ENCODE peak calls at places on chromosomes 12 and 14, in eight cellular contexts. One of them, this sample, is unnamed.

GRCh38 chr12:120265203-120265482 is 387 bp downstream of the PXN start:
- ATAC-seq in activated CD4-positive, alpha-beta T cell treated with anti-CD3 and anti-CD28 coated beads for 36 hours: no peak
- ATAC-seq in left cardiac atrium: no peak
- ATAC-seq in activated B cell treated with CpG ODN at 0.5 μM for 24 hours: no peak
- ATAC-seq in activated CD8-positive, alpha-beta memory T cell treated with anti-CD3 and anti-CD28 coated beads, Interleukin-2, amount 10 ng/mL, durations not matched to agents 7 days and 5 days: no peak
- ATAC-seq in right cardiac atrium: no peak
- ATAC-seq in T-helper 17 cell: no peak
- ATAC-seq in A549: no peak
- ATAC-seq in this sample: no peak

GRCh38 chr14:66359500-66359899 is 126.7 kb upstream of the CCDC196 start:
- ATAC-seq in activated CD4-positive, alpha-beta T cell treated with anti-CD3 and anti-CD28 coated beads for 36 hours: no peak
- ATAC-seq in left cardiac atrium: no peak
- ATAC-seq in activated B cell treated with CpG ODN at 0.5 μM for 24 hours: no peak
- ATAC-seq in activated CD8-positive, alpha-beta memory T cell treated with anti-CD3 and anti-CD28 coated beads, Interleukin-2, amount 10 ng/mL, durations not matched to agents 7 days and 5 days: no peak
- ATAC-seq in right cardiac atrium: no peak
- ATAC-seq in T-helper 17 cell: no peak
- ATAC-seq in A549: no peak
- ATAC-seq in this sample: peak; percentile 61

GRCh38 chr12:92136883-92137582 is 8.6 kb downstream of the BTG1 start:
- ATAC-seq in activated CD4-positive, alpha-beta T cell treated with anti-CD3 and anti-CD28 coated beads for 36 hours: peak; percentile 47
- ATAC-seq in left cardiac atrium: peak; percentile 25
- ATAC-seq in activated B cell treated with CpG ODN at 0.5 μM for 24 hours: no peak
- ATAC-seq in activated CD8-positive, alpha-beta memory T cell treated with anti-CD3 and anti-CD28 coated beads, Interleukin-2, amount 10 ng/mL, durations not matched to agents 7 days and 5 days: peak; percentile 34
- ATAC-seq in right cardiac atrium: no peak
- ATAC-seq in T-helper 17 cell: peak; percentile 2
- ATAC-seq in A549: peak; percentile 43
- ATAC-seq in this sample: peak; percentile 62

GRCh38 chr12:27185234-27186045 is 58.6 kb upstream of the STK38L start:
- ATAC-seq in activated CD4-positive, alpha-beta T cell treated with anti-CD3 and anti-CD28 coated beads for 36 hours: peak; percentile 89
- ATAC-seq in left cardiac atrium: peak; percentile 76
- ATAC-seq in activated B cell treated with CpG ODN at 0.5 μM for 24 hours: no peak
- ATAC-seq in activated CD8-positive, alpha-beta memory T cell treated with anti-CD3 and anti-CD28 coated beads, Interleukin-2, amount 10 ng/mL, durations not matched to agents 7 days and 5 days: peak; percentile 92
- ATAC-seq in right cardiac atrium: peak; percentile 57
- ATAC-seq in T-helper 17 cell: peak; percentile 96
- ATAC-seq in A549: no peak
- ATAC-seq in this sample: peak; percentile 60

GRCh38 chr12:57522887-57523705 is 472 bp downstream of the MBD6 start:
- ATAC-seq in activated CD4-positive, alpha-beta T cell treated with anti-CD3 and anti-CD28 coated beads for 36 hours: no peak
- ATAC-seq in left cardiac atrium: peak; percentile 2
- ATAC-seq in activated B cell treated with CpG ODN at 0.5 μM for 24 hours: no peak
- ATAC-seq in activated CD8-positive, alpha-beta memory T cell treated with anti-CD3 and anti-CD28 coated beads, Interleukin-2, amount 10 ng/mL, durations not matched to agents 7 days and 5 days: no peak
- ATAC-seq in right cardiac atrium: no peak
- ATAC-seq in T-helper 17 cell: no peak
- ATAC-seq in A549: peak; percentile 0
- ATAC-seq in this sample: no peak

GRCh38 chr12:106573239-106573638 is 9.6 kb upstream of the RFX4 start:
- ATAC-seq in activated CD4-positive, alpha-beta T cell treated with anti-CD3 and anti-CD28 coated beads for 36 hours: no peak
- ATAC-seq in left cardiac atrium: no peak
- ATAC-seq in activated B cell treated with CpG ODN at 0.5 μM for 24 hours: no peak
- ATAC-seq in activated CD8-positive, alpha-beta memory T cell treated with anti-CD3 and anti-CD28 coated beads, Interleukin-2, amount 10 ng/mL, durations not matched to agents 7 days and 5 days: no peak
- ATAC-seq in right cardiac atrium: no peak
- ATAC-seq in T-helper 17 cell: no peak
- ATAC-seq in A549: no peak
- ATAC-seq in this sample: no peak

GRCh38 chr12:53120685-53121525 is 17.6 kb downstream of the SOAT2 start:
- ATAC-seq in activated CD4-positive, alpha-beta T cell treated with anti-CD3 and anti-CD28 coated beads for 36 hours: no peak
- ATAC-seq in left cardiac atrium: no peak
- ATAC-seq in activated B cell treated with CpG ODN at 0.5 μM for 24 hours: no peak
- ATAC-seq in activated CD8-positive, alpha-beta memory T cell treated with anti-CD3 and anti-CD28 coated beads, Interleukin-2, amount 10 ng/mL, durations not matched to agents 7 days and 5 days: no peak
- ATAC-seq in right cardiac atrium: no peak
- ATAC-seq in T-helper 17 cell: no peak
- ATAC-seq in A549: peak; percentile 25
- ATAC-seq in this sample: no peak

GRCh38 chr12:15201456-15201855 is 19.8 kb downstream of the RERG start:
- ATAC-seq in activated CD4-positive, alpha-beta T cell treated with anti-CD3 and anti-CD28 coated beads for 36 hours: no peak
- ATAC-seq in left cardiac atrium: no peak
- ATAC-seq in activated B cell treated with CpG ODN at 0.5 μM for 24 hours: no peak
- ATAC-seq in activated CD8-positive, alpha-beta memory T cell treated with anti-CD3 and anti-CD28 coated beads, Interleukin-2, amount 10 ng/mL, durations not matched to agents 7 days and 5 days: no peak
- ATAC-seq in right cardiac atrium: no peak
- ATAC-seq in T-helper 17 cell: no peak
- ATAC-seq in A549: no peak
- ATAC-seq in this sample: no peak

GRCh38 chr14:52844262-52845060 is 53.1 kb upstream of the GNPNAT1 start:
- ATAC-seq in activated CD4-positive, alpha-beta T cell treated with anti-CD3 and anti-CD28 coated beads for 36 hours: no peak
- ATAC-seq in left cardiac atrium: peak; percentile 49
- ATAC-seq in activated B cell treated with CpG ODN at 0.5 μM for 24 hours: no peak
- ATAC-seq in activated CD8-positive, alpha-beta memory T cell treated with anti-CD3 and anti-CD28 coated beads, Interleukin-2, amount 10 ng/mL, durations not matched to agents 7 days and 5 days: no peak
- ATAC-seq in right cardiac atrium: peak; percentile 62
- ATAC-seq in T-helper 17 cell: no peak
- ATAC-seq in A549: no peak
- ATAC-seq in this sample: peak; percentile 24

GRCh38 chr12:42325326-42325775 is 543 bp downstream of the ZCRB1 start:
- ATAC-seq in activated CD4-positive, alpha-beta T cell treated with anti-CD3 and anti-CD28 coated beads for 36 hours: no peak
- ATAC-seq in left cardiac atrium: no peak
- ATAC-seq in activated B cell treated with CpG ODN at 0.5 μM for 24 hours: no peak
- ATAC-seq in activated CD8-positive, alpha-beta memory T cell treated with anti-CD3 and anti-CD28 coated beads, Interleukin-2, amount 10 ng/mL, durations not matched to agents 7 days and 5 days: no peak
- ATAC-seq in right cardiac atrium: no peak
- ATAC-seq in T-helper 17 cell: no peak
- ATAC-seq in A549: no peak
- ATAC-seq in this sample: no peak

GRCh38 chr12:114911196-114911595 is 227.2 kb upstream of the TBX3 start:
- ATAC-seq in activated CD4-positive, alpha-beta T cell treated with anti-CD3 and anti-CD28 coated beads for 36 hours: no peak
- ATAC-seq in left cardiac atrium: no peak
- ATAC-seq in activated B cell treated with CpG ODN at 0.5 μM for 24 hours: no peak
- ATAC-seq in activated CD8-positive, alpha-beta memory T cell treated with anti-CD3 and anti-CD28 coated beads, Interleukin-2, amount 10 ng/mL, durations not matched to agents 7 days and 5 days: no peak
- ATAC-seq in right cardiac atrium: no peak
- ATAC-seq in T-helper 17 cell: no peak
- ATAC-seq in A549: no peak
- ATAC-seq in this sample: no peak

GRCh38 chr12:13472690-13473089 is 276.2 kb downstream of the EMP1 start:
- ATAC-seq in activated CD4-positive, alpha-beta T cell treated with anti-CD3 and anti-CD28 coated beads for 36 hours: peak; percentile 90
- ATAC-seq in left cardiac atrium: no peak
- ATAC-seq in activated B cell treated with CpG ODN at 0.5 μM for 24 hours: peak; percentile 91
- ATAC-seq in activated CD8-positive, alpha-beta memory T cell treated with anti-CD3 and anti-CD28 coated beads, Interleukin-2, amount 10 ng/mL, durations not matched to agents 7 days and 5 days: no peak
- ATAC-seq in right cardiac atrium: no peak
- ATAC-seq in T-helper 17 cell: no peak
- ATAC-seq in A549: no peak
- ATAC-seq in this sample: no peak

GRCh38 chr12:124481772-124482566 is 85.4 kb downstream of the NCOR2 start:
- ATAC-seq in activated CD4-positive, alpha-beta T cell treated with anti-CD3 and anti-CD28 coated beads for 36 hours: no peak
- ATAC-seq in left cardiac atrium: no peak
- ATAC-seq in activated B cell treated with CpG ODN at 0.5 μM for 24 hours: no peak
- ATAC-seq in activated CD8-positive, alpha-beta memory T cell treated with anti-CD3 and anti-CD28 coated beads, Interleukin-2, amount 10 ng/mL, durations not matched to agents 7 days and 5 days: no peak
- ATAC-seq in right cardiac atrium: no peak
- ATAC-seq in T-helper 17 cell: no peak
- ATAC-seq in A549: no peak
- ATAC-seq in this sample: no peak

GRCh38 chr12:113271466-113271852 is 50.2 kb downstream of the TPCN1 start:
- ATAC-seq in activated CD4-positive, alpha-beta T cell treated with anti-CD3 and anti-CD28 coated beads for 36 hours: peak; percentile 28
- ATAC-seq in left cardiac atrium: no peak
- ATAC-seq in activated B cell treated with CpG ODN at 0.5 μM for 24 hours: no peak
- ATAC-seq in activated CD8-positive, alpha-beta memory T cell treated with anti-CD3 and anti-CD28 coated beads, Interleukin-2, amount 10 ng/mL, durations not matched to agents 7 days and 5 days: no peak
- ATAC-seq in right cardiac atrium: no peak
- ATAC-seq in T-helper 17 cell: no peak
- ATAC-seq in A549: no peak
- ATAC-seq in this sample: no peak

GRCh38 chr12:74945771-74946198 is 263.9 kb downstream of the KCNC2 start:
- ATAC-seq in activated CD4-positive, alpha-beta T cell treated with anti-CD3 and anti-CD28 coated beads for 36 hours: no peak
- ATAC-seq in left cardiac atrium: no peak
- ATAC-seq in activated B cell treated with CpG ODN at 0.5 μM for 24 hours: no peak
- ATAC-seq in activated CD8-positive, alpha-beta memory T cell treated with anti-CD3 and anti-CD28 coated beads, Interleukin-2, amount 10 ng/mL, durations not matched to agents 7 days and 5 days: peak; percentile 57
- ATAC-seq in right cardiac atrium: no peak
- ATAC-seq in T-helper 17 cell: peak; percentile 60
- ATAC-seq in A549: no peak
- ATAC-seq in this sample: no peak

GRCh38 chr12:110253176-110253575 is 27.9 kb upstream of the ATP2A2 start:
- ATAC-seq in activated CD4-positive, alpha-beta T cell treated with anti-CD3 and anti-CD28 coated beads for 36 hours: no peak
- ATAC-seq in left cardiac atrium: peak; percentile 69
- ATAC-seq in activated B cell treated with CpG ODN at 0.5 μM for 24 hours: no peak
- ATAC-seq in activated CD8-positive, alpha-beta memory T cell treated with anti-CD3 and anti-CD28 coated beads, Interleukin-2, amount 10 ng/mL, durations not matched to agents 7 days and 5 days: no peak
- ATAC-seq in right cardiac atrium: peak; percentile 81
- ATAC-seq in T-helper 17 cell: no peak
- ATAC-seq in A549: no peak
- ATAC-seq in this sample: peak; percentile 36

GRCh38 chr12:45336331-45336730 is 120.4 kb downstream of the ANO6 start:
- ATAC-seq in activated CD4-positive, alpha-beta T cell treated with anti-CD3 and anti-CD28 coated beads for 36 hours: no peak
- ATAC-seq in left cardiac atrium: peak; percentile 65
- ATAC-seq in activated B cell treated with CpG ODN at 0.5 μM for 24 hours: no peak
- ATAC-seq in activated CD8-positive, alpha-beta memory T cell treated with anti-CD3 and anti-CD28 coated beads, Interleukin-2, amount 10 ng/mL, durations not matched to agents 7 days and 5 days: no peak
- ATAC-seq in right cardiac atrium: no peak
- ATAC-seq in T-helper 17 cell: no peak
- ATAC-seq in A549: peak; percentile 66
- ATAC-seq in this sample: peak; percentile 77

GRCh38 chr12:79567164-79567563 is 123.6 kb downstream of the PAWR start:
- ATAC-seq in activated CD4-positive, alpha-beta T cell treated with anti-CD3 and anti-CD28 coated beads for 36 hours: no peak
- ATAC-seq in left cardiac atrium: no peak
- ATAC-seq in activated B cell treated with CpG ODN at 0.5 μM for 24 hours: no peak
- ATAC-seq in activated CD8-positive, alpha-beta memory T cell treated with anti-CD3 and anti-CD28 coated beads, Interleukin-2, amount 10 ng/mL, durations not matched to agents 7 days and 5 days: no peak
- ATAC-seq in right cardiac atrium: no peak
- ATAC-seq in T-helper 17 cell: no peak
- ATAC-seq in A549: no peak
- ATAC-seq in this sample: no peak

GRCh38 chr14:28161040-28161439 is 605.5 kb upstream of the FOXG1 start:
- ATAC-seq in activated CD4-positive, alpha-beta T cell treated with anti-CD3 and anti-CD28 coated beads for 36 hours: no peak
- ATAC-seq in left cardiac atrium: no peak
- ATAC-seq in activated B cell treated with CpG ODN at 0.5 μM for 24 hours: no peak
- ATAC-seq in activated CD8-positive, alpha-beta memory T cell treated with anti-CD3 and anti-CD28 coated beads, Interleukin-2, amount 10 ng/mL, durations not matched to agents 7 days and 5 days: no peak
- ATAC-seq in right cardiac atrium: no peak
- ATAC-seq in T-helper 17 cell: no peak
- ATAC-seq in A549: no peak
- ATAC-seq in this sample: no peak

GRCh38 chr14:106506901-106507305 is 980.5 kb downstream of the TMEM121 start:
- ATAC-seq in activated CD4-positive, alpha-beta T cell treated with anti-CD3 and anti-CD28 coated beads for 36 hours: peak; percentile 71
- ATAC-seq in left cardiac atrium: no peak
- ATAC-seq in activated B cell treated with CpG ODN at 0.5 μM for 24 hours: no peak
- ATAC-seq in activated CD8-positive, alpha-beta memory T cell treated with anti-CD3 and anti-CD28 coated beads, Interleukin-2, amount 10 ng/mL, durations not matched to agents 7 days and 5 days: peak; percentile 79
- ATAC-seq in right cardiac atrium: no peak
- ATAC-seq in T-helper 17 cell: peak; percentile 78
- ATAC-seq in A549: no peak
- ATAC-seq in this sample: no peak

GRCh38 chr12:44930972-44931600 is 55.0 kb upstream of the NELL2 start:
- ATAC-seq in activated CD4-positive, alpha-beta T cell treated with anti-CD3 and anti-CD28 coated beads for 36 hours: peak; percentile 57
- ATAC-seq in left cardiac atrium: peak; percentile 52
- ATAC-seq in activated B cell treated with CpG ODN at 0.5 μM for 24 hours: no peak
- ATAC-seq in activated CD8-positive, alpha-beta memory T cell treated with anti-CD3 and anti-CD28 coated beads, Interleukin-2, amount 10 ng/mL, durations not matched to agents 7 days and 5 days: peak; percentile 47
- ATAC-seq in right cardiac atrium: no peak
- ATAC-seq in T-helper 17 cell: peak; percentile 65
- ATAC-seq in A549: peak; percentile 30
- ATAC-seq in this sample: peak; percentile 75

GRCh38 chr14:29458547-29458946 is 469.1 kb downstream of the PRKD1 start:
- ATAC-seq in activated CD4-positive, alpha-beta T cell treated with anti-CD3 and anti-CD28 coated beads for 36 hours: no peak
- ATAC-seq in left cardiac atrium: no peak
- ATAC-seq in activated B cell treated with CpG ODN at 0.5 μM for 24 hours: no peak
- ATAC-seq in activated CD8-positive, alpha-beta memory T cell treated with anti-CD3 and anti-CD28 coated beads, Interleukin-2, amount 10 ng/mL, durations not matched to agents 7 days and 5 days: no peak
- ATAC-seq in right cardiac atrium: no peak
- ATAC-seq in T-helper 17 cell: no peak
- ATAC-seq in A549: no peak
- ATAC-seq in this sample: no peak

GRCh38 chr12:6936642-6937480 is 6.8 kb upstream of the RNU7-1 start:
- ATAC-seq in activated CD4-positive, alpha-beta T cell treated with anti-CD3 and anti-CD28 coated beads for 36 hours: peak; percentile 33
- ATAC-seq in left cardiac atrium: peak; percentile 2
- ATAC-seq in activated B cell treated with CpG ODN at 0.5 μM for 24 hours: peak; percentile 22
- ATAC-seq in activated CD8-positive, alpha-beta memory T cell treated with anti-CD3 and anti-CD28 coated beads, Interleukin-2, amount 10 ng/mL, durations not matched to agents 7 days and 5 days: peak; percentile 38
- ATAC-seq in right cardiac atrium: peak; percentile 8
- ATAC-seq in T-helper 17 cell: peak; percentile 1
- ATAC-seq in A549: no peak
- ATAC-seq in this sample: peak; percentile 0

GRCh38 chr12:111046896-111047295 is 126.5 kb upstream of the MYL2 start:
- ATAC-seq in activated CD4-positive, alpha-beta T cell treated with anti-CD3 and anti-CD28 coated beads for 36 hours: no peak
- ATAC-seq in left cardiac atrium: no peak
- ATAC-seq in activated B cell treated with CpG ODN at 0.5 μM for 24 hours: no peak
- ATAC-seq in activated CD8-positive, alpha-beta memory T cell treated with anti-CD3 and anti-CD28 coated beads, Interleukin-2, amount 10 ng/mL, durations not matched to agents 7 days and 5 days: no peak
- ATAC-seq in right cardiac atrium: no peak
- ATAC-seq in T-helper 17 cell: no peak
- ATAC-seq in A549: no peak
- ATAC-seq in this sample: no peak

GRCh38 chr14:54782803-54783659 is 119.6 kb downstream of the GCH1 start:
- ATAC-seq in activated CD4-positive, alpha-beta T cell treated with anti-CD3 and anti-CD28 coated beads for 36 hours: peak; percentile 39
- ATAC-seq in left cardiac atrium: no peak
- ATAC-seq in activated B cell treated with CpG ODN at 0.5 μM for 24 hours: peak; percentile 94
- ATAC-seq in activated CD8-positive, alpha-beta memory T cell treated with anti-CD3 and anti-CD28 coated beads, Interleukin-2, amount 10 ng/mL, durations not matched to agents 7 days and 5 days: no peak
- ATAC-seq in right cardiac atrium: no peak
- ATAC-seq in T-helper 17 cell: peak; percentile 45
- ATAC-seq in A549: peak; percentile 64
- ATAC-seq in this sample: peak; percentile 48

GRCh38 chr12:109640961-109641360 is 67.4 kb downstream of the MVK start:
- ATAC-seq in activated CD4-positive, alpha-beta T cell treated with anti-CD3 and anti-CD28 coated beads for 36 hours: no peak
- ATAC-seq in left cardiac atrium: no peak
- ATAC-seq in activated B cell treated with CpG ODN at 0.5 μM for 24 hours: no peak
- ATAC-seq in activated CD8-positive, alpha-beta memory T cell treated with anti-CD3 and anti-CD28 coated beads, Interleukin-2, amount 10 ng/mL, durations not matched to agents 7 days and 5 days: no peak
- ATAC-seq in right cardiac atrium: no peak
- ATAC-seq in T-helper 17 cell: no peak
- ATAC-seq in A549: no peak
- ATAC-seq in this sample: no peak

GRCh38 chr14:99840774-99841305 is 47.6 kb downstream of the EML1 start:
- ATAC-seq in activated CD4-positive, alpha-beta T cell treated with anti-CD3 and anti-CD28 coated beads for 36 hours: no peak
- ATAC-seq in left cardiac atrium: peak; percentile 41
- ATAC-seq in activated B cell treated with CpG ODN at 0.5 μM for 24 hours: no peak
- ATAC-seq in activated CD8-positive, alpha-beta memory T cell treated with anti-CD3 and anti-CD28 coated beads, Interleukin-2, amount 10 ng/mL, durations not matched to agents 7 days and 5 days: no peak
- ATAC-seq in right cardiac atrium: peak; percentile 41
- ATAC-seq in T-helper 17 cell: no peak
- ATAC-seq in A549: no peak
- ATAC-seq in this sample: no peak

GRCh38 chr12:50213439-50213838 is 46.3 kb upstream of the CERS5 start:
- ATAC-seq in activated CD4-positive, alpha-beta T cell treated with anti-CD3 and anti-CD28 coated beads for 36 hours: peak; percentile 52
- ATAC-seq in left cardiac atrium: no peak
- ATAC-seq in activated B cell treated with CpG ODN at 0.5 μM for 24 hours: no peak
- ATAC-seq in activated CD8-positive, alpha-beta memory T cell treated with anti-CD3 and anti-CD28 coated beads, Interleukin-2, amount 10 ng/mL, durations not matched to agents 7 days and 5 days: no peak
- ATAC-seq in right cardiac atrium: no peak
- ATAC-seq in T-helper 17 cell: no peak
- ATAC-seq in A549: no peak
- ATAC-seq in this sample: no peak

GRCh38 chr14:66038214-66038977 is 447.8 kb upstream of the CCDC196 start:
- ATAC-seq in activated CD4-positive, alpha-beta T cell treated with anti-CD3 and anti-CD28 coated beads for 36 hours: no peak
- ATAC-seq in left cardiac atrium: peak; percentile 92
- ATAC-seq in activated B cell treated with CpG ODN at 0.5 μM for 24 hours: no peak
- ATAC-seq in activated CD8-positive, alpha-beta memory T cell treated with anti-CD3 and anti-CD28 coated beads, Interleukin-2, amount 10 ng/mL, durations not matched to agents 7 days and 5 days: no peak
- ATAC-seq in right cardiac atrium: peak; percentile 93
- ATAC-seq in T-helper 17 cell: no peak
- ATAC-seq in A549: peak; percentile 68
- ATAC-seq in this sample: no peak

GRCh38 chr14:69614592-69614991 is 3.2 kb downstream of the SUSD6 start:
- ATAC-seq in activated CD4-positive, alpha-beta T cell treated with anti-CD3 and anti-CD28 coated beads for 36 hours: no peak
- ATAC-seq in left cardiac atrium: no peak
- ATAC-seq in activated B cell treated with CpG ODN at 0.5 μM for 24 hours: peak; percentile 40
- ATAC-seq in activated CD8-positive, alpha-beta memory T cell treated with anti-CD3 and anti-CD28 coated beads, Interleukin-2, amount 10 ng/mL, durations not matched to agents 7 days and 5 days: no peak
- ATAC-seq in right cardiac atrium: no peak
- ATAC-seq in T-helper 17 cell: no peak
- ATAC-seq in A549: no peak
- ATAC-seq in this sample: no peak

GRCh38 chr14:80304125-80304766 is 92.9 kb upstream of the DIO2 start:
- ATAC-seq in activated CD4-positive, alpha-beta T cell treated with anti-CD3 and anti-CD28 coated beads for 36 hours: no peak
- ATAC-seq in left cardiac atrium: peak; percentile 40
- ATAC-seq in activated B cell treated with CpG ODN at 0.5 μM for 24 hours: no peak
- ATAC-seq in activated CD8-positive, alpha-beta memory T cell treated with anti-CD3 and anti-CD28 coated beads, Interleukin-2, amount 10 ng/mL, durations not matched to agents 7 days and 5 days: no peak
- ATAC-seq in right cardiac atrium: no peak
- ATAC-seq in T-helper 17 cell: no peak
- ATAC-seq in A549: no peak
- ATAC-seq in this sample: no peak

GRCh38 chr12:46468159-46468558 is 95.6 kb upstream of the SLC38A2 start:
- ATAC-seq in activated CD4-positive, alpha-beta T cell treated with anti-CD3 and anti-CD28 coated beads for 36 hours: no peak
- ATAC-seq in left cardiac atrium: peak; percentile 82
- ATAC-seq in activated B cell treated with CpG ODN at 0.5 μM for 24 hours: no peak
- ATAC-seq in activated CD8-positive, alpha-beta memory T cell treated with anti-CD3 and anti-CD28 coated beads, Interleukin-2, amount 10 ng/mL, durations not matched to agents 7 days and 5 days: no peak
- ATAC-seq in right cardiac atrium: peak; percentile 63
- ATAC-seq in T-helper 17 cell: no peak
- ATAC-seq in A549: peak; percentile 50
- ATAC-seq in this sample: peak; percentile 28

GRCh38 chr14:96256420-96256819 is 410 bp downstream of the BDKRB1 start:
- ATAC-seq in activated CD4-positive, alpha-beta T cell treated with anti-CD3 and anti-CD28 coated beads for 36 hours: no peak
- ATAC-seq in left cardiac atrium: peak; percentile 38
- ATAC-seq in activated B cell treated with CpG ODN at 0.5 μM for 24 hours: no peak
- ATAC-seq in activated CD8-positive, alpha-beta memory T cell treated with anti-CD3 and anti-CD28 coated beads, Interleukin-2, amount 10 ng/mL, durations not matched to agents 7 days and 5 days: no peak
- ATAC-seq in right cardiac atrium: no peak
- ATAC-seq in T-helper 17 cell: no peak
- ATAC-seq in A549: no peak
- ATAC-seq in this sample: peak; percentile 67

GRCh38 chr12:54431911-54432814 is 13.1 kb upstream of the ITGA5 start:
- ATAC-seq in activated CD4-positive, alpha-beta T cell treated with anti-CD3 and anti-CD28 coated beads for 36 hours: peak; percentile 77
- ATAC-seq in left cardiac atrium: peak; percentile 86
- ATAC-seq in activated B cell treated with CpG ODN at 0.5 μM for 24 hours: no peak
- ATAC-seq in activated CD8-positive, alpha-beta memory T cell treated with anti-CD3 and anti-CD28 coated beads, Interleukin-2, amount 10 ng/mL, durations not matched to agents 7 days and 5 days: peak; percentile 62
- ATAC-seq in right cardiac atrium: peak; percentile 74
- ATAC-seq in T-helper 17 cell: no peak
- ATAC-seq in A549: peak; percentile 26
- ATAC-seq in this sample: no peak

This sample was measured in SK-N-SH treated with all-trans-retinoic acid at 6 μM for 48 hours.